ENCODE peak calls at places on chromosomes 13 and 19, in eight cellular contexts. R is astrocyte; N is AG09309; H is osteoblast; S is right lobe of liver; M is activated naive CD8-positive, alpha-beta T cell treated with anti-CD3 and anti-CD28 coated beads, Interleukin-2, amount 50 U/mL, for 24 hours; Z is EH; B is central memory CD4-positive, alpha-beta T cell. F is an unnamed sample.

GRCh38 chr13:23969672-23970071 is 72.4 kb upstream of the C1QTNF9B start:
- DNase-seq in R (peak), N (no peak), H (no peak), S (no peak), M (no peak), Z (peak), B (no peak), F (peak)

GRCh38 chr19:55251296-55252081 is 7.3 kb downstream of the PPP6R1 start:
- DNase-seq in R (peak), N (no peak), H (peak), S (no peak), M (peak), Z (no peak), B (peak), F (peak)

GRCh38 chr19:7159105-7159933 is 89.8 kb downstream of the ZNF557 start:
- DNase-seq in R (peak), N (no peak), H (peak), S (peak), M (no peak), Z (peak), B (no peak), F (peak)

GRCh38 chr13:33677215-33677614 is 140.7 kb upstream of the RFC3 start:
- DNase-seq in R (no peak), N (no peak), H (no peak), S (no peak), M (no peak), Z (no peak), B (no peak), F (no peak)

GRCh38 chr13:52010890-52011689 is at the start of gene ATP7B:
- DNase-seq in R (no peak), N (no peak), H (peak), S (peak), M (peak), Z (peak), B (peak), F (peak)

GRCh38 chr19:29519146-29519545 is 6.6 kb upstream of the VSTM2B start:
- DNase-seq in R (no peak), N (no peak), H (no peak), S (peak), M (no peak), Z (no peak), B (no peak), F (no peak)

GRCh38 chr13:30371649-30372265 is 50.5 kb upstream of the UBE2L5 start:
- DNase-seq in R (peak), N (peak), H (peak), S (no peak), M (peak), Z (peak), B (peak), F (peak)

GRCh38 chr13:71515639-71516038 is 351.4 kb downstream of the DACH1 start:
- DNase-seq in R (no peak), N (no peak), H (no peak), S (no peak), M (no peak), Z (no peak), B (no peak), F (no peak)

GRCh38 chr13:46614582-46614981 is 61.6 kb downstream of the LRCH1 start:
- DNase-seq in R (peak), N (no peak), H (peak), S (no peak), M (no peak), Z (no peak), B (no peak), F (peak)

GRCh38 chr13:74061939-74062595 is 72.1 kb downstream of the KLF12 start:
- DNase-seq in R (peak), N (peak), H (peak), S (no peak), M (no peak), Z (peak), B (peak), F (peak)

GRCh38 chr19:19514215-19514633 is 1.1 kb downstream of the TSSK6 start:
- DNase-seq in R (peak), N (no peak), H (no peak), S (peak), M (peak), Z (no peak), B (no peak), F (no peak)

GRCh38 chr13:112270951-112271350 is 105.2 kb upstream of the SPACA7 start:
- DNase-seq in R (no peak), N (no peak), H (no peak), S (no peak), M (no peak), Z (no peak), B (no peak), F (no peak)

GRCh38 chr19:43525836-43526771 is 897 bp downstream of the ETHE1 start:
- DNase-seq in R (no peak), N (no peak), H (peak), S (no peak), M (peak), Z (peak), B (no peak), F (peak)

GRCh38 chr13:90201198-90201597 is 1146.3 kb upstream of the MIR17HG start:
- DNase-seq in R (peak), N (no peak), H (no peak), S (no peak), M (no peak), Z (no peak), B (no peak), F (peak)

GRCh38 chr13:99119686-99120085 is 81.0 kb upstream of the UBAC2 start:
- DNase-seq in R (no peak), N (no peak), H (no peak), S (no peak), M (peak), Z (no peak), B (peak), F (no peak)

GRCh38 chr19:33785795-33786194 is 10.9 kb upstream of the KCTD15 start:
- DNase-seq in R (peak), N (no peak), H (peak), S (no peak), M (no peak), Z (peak), B (no peak), F (no peak)

GRCh38 chr19:10505583-10506229 is 2.5 kb upstream of the KEAP1 start:
- DNase-seq in R (no peak), N (no peak), H (peak), S (peak), M (peak), Z (peak), B (peak), F (peak)